ENCODE peak calls at places on chromosomes 2 and 18, in five cellular contexts. J is HepG2, B is ascending aorta, Y is left ventricle myocardium inferior, F is sigmoid colon. K is an unnamed sample.

GRCh38 chr2:150097891-150098595 is 389.4 kb downstream of the RND3 start:
- DNase-seq in J (no peak), B (no peak), Y (no peak), F (no peak), K (no peak)

GRCh38 chr18:45657357-45658335 is 42.4 kb downstream of the SLC14A2 start:
- DNase-seq in J (no peak), B (no peak), Y (no peak), F (no peak), K (no peak)

GRCh38 chr2:121336528-121337294 is 51.7 kb upstream of the TFCP2L1 start:
- DNase-seq in J (no peak), B (peak; percentile 33), Y (no peak), F (peak; percentile 33), K (no peak)

GRCh38 chr2:853203-853870 is 97.3 kb upstream of the SNTG2 start:
- DNase-seq in J (no peak), B (no peak), Y (no peak), F (no peak), K (no peak)

GRCh38 chr18:47149457-47150028 is 757 bp downstream of the HDHD2 start:
- DNase-seq in J (peak; percentile 24), B (no peak), Y (no peak), F (no peak), K (peak; percentile 15)

GRCh38 chr2:158457826-158458616 is 1.3 kb downstream of the PKP4 start:
- DNase-seq in J (peak; percentile 95), B (peak; percentile 80), Y (peak; percentile 72), F (peak; percentile 78), K (peak; percentile 81)

GRCh38 chr2:217835931-217836881 is 166.6 kb downstream of the TNS1 start:
- DNase-seq in J (no peak), B (peak; percentile 89), Y (peak; percentile 80), F (peak; percentile 95), K (no peak)

GRCh38 chr2:61993422-61994024 is 88.0 kb downstream of the COMMD1 start:
- DNase-seq in J (peak; percentile 52), B (no peak), Y (no peak), F (no peak), K (peak; percentile 67)

GRCh38 chr18:8619835-8620577 is 10.8 kb downstream of the RAB12 start:
- DNase-seq in J (no peak), B (no peak), Y (no peak), F (no peak), K (no peak)

GRCh38 chr2:219475697-219476604 is 22.7 kb upstream of the GMPPA start:
- DNase-seq in J (peak; percentile 60), B (peak; percentile 81), Y (peak; percentile 62), F (peak; percentile 90), K (peak; percentile 85)

GRCh38 chr2:74908763-74909444 is 49.5 kb upstream of the POLE4 start:
- DNase-seq in J (peak; percentile 24), B (no peak), Y (no peak), F (no peak), K (peak; percentile 82)

GRCh38 chr2:101113441-101114267 is 37.5 kb downstream of the TBC1D8 start:
- DNase-seq in J (peak; percentile 88), B (no peak), Y (no peak), F (no peak), K (peak; percentile 38)

GRCh38 chr2:170712653-170713279 is 2.4 kb upstream of the SP5 start:
- DNase-seq in J (no peak), B (no peak), Y (no peak), F (no peak), K (no peak)

GRCh38 chr2:229313591-229313990 is 42.5 kb upstream of the PID1 start:
- DNase-seq in J (no peak), B (no peak), Y (no peak), F (no peak), K (no peak)

GRCh38 chr2:128665113-128665512 is 346.4 kb upstream of the HS6ST1 start:
- DNase-seq in J (no peak), B (peak; percentile 22), Y (no peak), F (no peak), K (no peak)

GRCh38 chr2:167862787-167863186 is 384.6 kb downstream of the STK39 start:
- DNase-seq in J (no peak), B (no peak), Y (no peak), F (no peak), K (no peak)

GRCh38 chr2:191566347-191566746 is 111.6 kb upstream of the NABP1 start:
- DNase-seq in J (peak; percentile 71), B (peak; percentile 71), Y (peak; percentile 23), F (no peak), K (peak; percentile 48)

GRCh38 chr2:286774-287392 is 1.0 kb downstream of the ALKAL2 start:
- DNase-seq in J (no peak), B (no peak), Y (no peak), F (no peak), K (no peak)

GRCh38 chr18:54775686-54776085 is 52.6 kb upstream of the RAB27B start:
- DNase-seq in J (no peak), B (no peak), Y (no peak), F (no peak), K (no peak)

GRCh38 chr2:85792783-85793441 is 39.1 kb downstream of the ATOH8 start:
- DNase-seq in J (no peak), B (peak; percentile 86), Y (no peak), F (peak; percentile 69), K (no peak)

GRCh38 chr2:234290196-234290595 is 206.7 kb downstream of the ARL4C start:
- DNase-seq in J (no peak), B (no peak), Y (no peak), F (no peak), K (no peak)

GRCh38 chr2:18531198-18531597 is 29.3 kb downstream of the RDH14 start:
- DNase-seq in J (no peak), B (no peak), Y (no peak), F (no peak), K (no peak)

GRCh38 chr18:8720141-8720540 is 14.8 kb downstream of the MTCL1 start:
- DNase-seq in J (no peak), B (no peak), Y (no peak), F (no peak), K (no peak)

GRCh38 chr18:69267895-69268294 is 132.8 kb upstream of the DOK6 start:
- DNase-seq in J (no peak), B (no peak), Y (no peak), F (no peak), K (no peak)

GRCh38 chr2:128305555-128306080 is 13.1 kb downstream of the HS6ST1 start:
- DNase-seq in J (no peak), B (no peak), Y (peak; percentile 9), F (peak; percentile 74), K (peak; percentile 49)

GRCh38 chr18:24368749-24369148 is 28.9 kb downstream of the OSBPL1A start:
- DNase-seq in J (no peak), B (no peak), Y (no peak), F (no peak), K (no peak)

GRCh38 chr2:34545486-34546136 is 946.5 kb upstream of the FAM98A start:
- DNase-seq in J (no peak), B (no peak), Y (no peak), F (no peak), K (no peak)
- H3K4me1 ChIP-seq in J (no peaks in the 10 kb centered on the region), B (no peaks in the 10 kb centered on the region), Y (no peaks in the 10 kb centered on the region), F (no peaks in the 10 kb centered on the region), K (no peaks in the 10 kb centered on the region)

GRCh38 chr2:71417300-71418202 is 35.8 kb upstream of the DYSF start:
- DNase-seq in J (no peak), B (no peak), Y (no peak), F (no peak), K (no peak)
- H3K4me3 ChIP-seq in J (no peak overlapping the region), B (no peak overlapping the region), Y (peak overlapping the region; percentile 52), F (peak overlapping the region; percentile 29), K (no peak overlapping the region)

GRCh38 chr2:45005261-45006002 is 3.8 kb downstream of the SIX2 start:
- DNase-seq in J (no peak), B (no peak), Y (no peak), F (no peak), K (no peak)
- H3K9me3 ChIP-seq in J (no peaks in the 10 kb centered on the region), B (no peaks in the 10 kb centered on the region), Y (no peaks in the 10 kb centered on the region), F (no peaks in the 10 kb centered on the region), K (no peaks in the 10 kb centered on the region)

GRCh38 chr2:197240018-197240712 is 70.4 kb downstream of the ANKRD44 start:
- DNase-seq in J (no peak), B (no peak), Y (no peak), F (no peak), K (no peak)
- H3K4me1 ChIP-seq in J (no peaks in the 10 kb centered on the region), B (peaks cover 11% of the 10 kb centered on the region), Y (no peaks in the 10 kb centered on the region), F (no peaks in the 10 kb centered on the region), K (no peaks in the 10 kb centered on the region)

DNA sequence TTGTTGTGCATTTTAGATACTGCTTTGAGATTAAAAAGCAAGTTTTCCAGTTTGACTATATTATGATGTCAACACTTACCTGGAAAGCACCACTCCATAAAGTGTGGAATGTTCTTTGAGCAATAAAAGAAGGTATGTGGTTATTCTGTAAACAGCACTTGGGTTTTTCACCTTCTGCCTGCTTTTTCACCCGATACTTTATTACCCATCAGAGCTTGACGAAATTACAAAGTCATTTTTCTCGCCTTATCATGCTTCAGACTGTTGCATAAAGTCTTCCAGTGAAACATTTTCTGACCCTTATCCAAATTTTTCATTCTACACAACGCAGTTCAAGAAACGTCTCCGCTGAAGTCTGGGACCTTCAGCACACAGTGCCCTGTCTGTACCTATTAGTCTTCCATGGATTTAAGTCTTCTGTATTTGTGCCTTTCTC is 25.2 kb downstream of the CAB39 start:
- DNase-seq in J (no peak), B (no peak), Y (no peak), F (no peak), K (peak; percentile 40)
- H3K4me3 ChIP-seq in J (no peak overlapping the region), B (peak overlapping the region; percentile 7), Y (no peak overlapping the region), F (no peak overlapping the region), K (no peak overlapping the region)

GRCh38 chr2:27965841-27966240 is 75.3 kb downstream of the BABAM2 start:
- DNase-seq in J (no peak), B (no peak), Y (no peak), F (no peak), K (no peak)
- H3K9me3 ChIP-seq in J (peaks cover 24% of the 10 kb centered on the region), B (no peaks in the 10 kb centered on the region), Y (peaks cover 6% of the 10 kb centered on the region), F (peaks cover 15% of the 10 kb centered on the region), K (peaks cover 14% of the 10 kb centered on the region)

DNA sequence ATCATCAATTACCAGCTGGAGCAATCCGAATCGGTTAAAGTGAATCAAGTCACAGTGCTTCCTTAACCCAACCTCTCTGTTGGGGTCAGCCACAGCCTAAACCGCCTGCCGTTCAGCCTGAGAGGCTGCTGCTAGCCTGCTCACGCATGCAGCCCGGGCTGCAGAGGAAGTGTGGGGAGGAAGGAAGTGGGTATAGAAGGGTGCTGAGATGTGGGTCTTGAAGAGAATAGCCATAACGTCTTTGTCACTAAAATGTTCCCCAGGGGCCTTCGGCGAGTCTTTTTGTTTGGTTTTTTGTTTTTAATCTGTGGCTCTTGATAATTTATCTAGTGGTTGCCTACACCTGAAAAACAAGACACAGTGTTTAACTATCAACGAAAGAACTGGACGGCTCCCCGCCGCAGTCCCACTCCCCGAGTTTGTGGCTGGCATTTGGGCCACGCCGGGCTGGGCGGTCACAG is 496 bp upstream of the ITGA4 start:
- DNase-seq in J (no peak), B (peak; percentile 70), Y (peak; percentile 36), F (peak; percentile 68), K (peak; percentile 72)
- H3K4me1 ChIP-seq in J (no peaks in the 10 kb centered on the region), B (peaks cover 4% of the 10 kb centered on the region), Y (peaks cover 18% of the 10 kb centered on the region), F (no peaks in the 10 kb centered on the region), K (peaks cover 15% of the 10 kb centered on the region)

K was measured in mucosa of descending colon.